ENCODE peak calls at places on chromosomes 6 and 20, in four cellular contexts. M is breast epithelium, S is SJSA1, T is tibial nerve. Z is an unnamed sample. For H3K27me3, H3K4me1 and H3K36me3, the result is how much of the 10 kb centered on the place peaks cover.

GRCh38 chr6:163241668-163242067 is 172.8 kb upstream of the QKI start:
- DNase-seq in T (no peak), M (no peak), S (no peak), Z (no peak)

GRCh38 chr20:64069614-64070243 is 6.7 kb downstream of the TCEA2 start:
- DNase-seq in T (no peak), M (no peak), S (peak), Z (peak)

GRCh38 chr6:491233-491632 is 99.7 kb downstream of the IRF4 start:
- DNase-seq in S (no peak), T (no peak), M (no peak), Z (no peak)

GRCh38 chr20:45611054-45611453 is 18.5 kb upstream of the WFDC10A start:
- DNase-seq in S (no peak), T (no peak), M (no peak), Z (no peak)

GRCh38 chr6:111603648-111604047 is 2.0 kb downstream of the TRAF3IP2 start:
- DNase-seq in M (no peak), S (peak), T (no peak), Z (no peak)

GRCh38 chr6:14286144-14286543 is 168.6 kb downstream of the CD83 start:
- DNase-seq in T (no peak), M (no peak), S (peak), Z (no peak)

GRCh38 chr20:33846291-33846916 is 35.3 kb downstream of the CHMP4B start:
- DNase-seq in M (no peak), S (no peak), T (no peak), Z (no peak)

GRCh38 chr20:58109126-58109880 is 119.2 kb downstream of the ANKRD60 start:
- DNase-seq in M (no peak), S (peak), T (no peak), Z (no peak)

GRCh38 chr6:161342039-161342438 is 68.2 kb upstream of the AGPAT4 start:
- DNase-seq in M (no peak), S (no peak), T (no peak), Z (no peak)

GRCh38 chr6:30508890-30509736 is 19.8 kb downstream of the HLA-E start:
- DNase-seq in S (no peak), T (no peak), M (no peak), Z (no peak)

GRCh38 chr6:27188885-27189418 is 58.5 kb upstream of the PRSS16 start:
- DNase-seq in M (peak), T (no peak), S (peak), Z (peak)

GRCh38 chr6:106315765-106316375 is 9.7 kb downstream of the ATG5 start:
- DNase-seq in S (no peak), T (no peak), M (no peak), Z (no peak)

GRCh38 chr6:3808189-3808588 is 41.0 kb upstream of the FAM50B start:
- DNase-seq in T (no peak), S (no peak), M (no peak), Z (no peak)

GRCh38 chr6:170031096-170031471 is 259.8 kb downstream of the DLL1 start:
- DNase-seq in M (peak), T (no peak), S (no peak), Z (peak)

GRCh38 chr20:47453167-47453782 is 48.4 kb upstream of the NCOA3 start:
- DNase-seq in T (no peak), S (peak), M (no peak), Z (no peak)

GRCh38 chr20:8144282-8145245 is 12.5 kb downstream of the PLCB1 start:
- DNase-seq in S (no peak), T (no peak), M (no peak), Z (no peak)

GRCh38 chr6:39918831-39919230 is 15.4 kb downstream of the MOCS1 start:
- DNase-seq in S (no peak), M (no peak), T (no peak), Z (no peak)

GRCh38 chr6:160418370-160418769 is 70.2 kb downstream of the SLC22A3 start:
- DNase-seq in M (no peak), T (no peak), S (no peak), Z (no peak)

GRCh38 chr6:26331809-26332226 is 33.2 kb upstream of the BTN3A2 start:
- DNase-seq in M (no peak), S (no peak), T (no peak), Z (no peak)

GRCh38 chr6:33589723-33590530 is 9.9 kb upstream of the BAK1 start:
- DNase-seq in T (no peak), M (peak), S (peak), Z (peak)

GRCh38 chr6:17725083-17725482 is 18.4 kb upstream of the NUP153 start:
- DNase-seq in T (no peak), M (no peak), S (no peak), Z (peak)

GRCh38 chr6:35292494-35292893 is 5.1 kb upstream of the DEF6 start:
- DNase-seq in T (no peak), S (no peak), M (no peak), Z (no peak)

GRCh38 chr6:123829302-123829953 is 25.8 kb downstream of the NKAIN2 start:
- DNase-seq in S (no peak), T (no peak), M (no peak), Z (no peak)

GRCh38 chr6:108561742-108562502 is 1.2 kb downstream of the FOXO3 start:
- DNase-seq in M (no peak), T (no peak), S (peak), Z (peak)

GRCh38 chr20:21518292-21518991 is 4.6 kb upstream of the NKX2-2 start:
- DNase-seq in M (no peak), T (no peak), S (no peak), Z (no peak)
- H3K27me3 ChIP-seq in M (half or more), T (half or more), S (under half), Z (under half)

GRCh38 chr6:15366003-15366535 is 120.2 kb downstream of the JARID2 start:
- DNase-seq in S (no peak), T (no peak), M (no peak), Z (no peak)

GRCh38 chr6:15365273-15365687 is 119.4 kb downstream of the JARID2 start:
- DNase-seq in T (peak), S (peak), M (peak), Z (peak)

GRCh38 chr6:15368873-15369272 is 123.0 kb downstream of the JARID2 start:
- DNase-seq in M (no peak), T (no peak), S (no peak), Z (no peak)

GRCh38 chr6:15368186-15368585 is 122.3 kb downstream of the JARID2 start:
- DNase-seq in M (no peak), S (no peak), T (no peak), Z (no peak)

GRCh38 chr6:15366879-15367278 is 121.0 kb downstream of the JARID2 start:
- DNase-seq in T (no peak), M (no peak), S (no peak), Z (no peak)
- H3K4me1 ChIP-seq in T (under half), M (under half), S (under half), Z (half or more)

DNA sequence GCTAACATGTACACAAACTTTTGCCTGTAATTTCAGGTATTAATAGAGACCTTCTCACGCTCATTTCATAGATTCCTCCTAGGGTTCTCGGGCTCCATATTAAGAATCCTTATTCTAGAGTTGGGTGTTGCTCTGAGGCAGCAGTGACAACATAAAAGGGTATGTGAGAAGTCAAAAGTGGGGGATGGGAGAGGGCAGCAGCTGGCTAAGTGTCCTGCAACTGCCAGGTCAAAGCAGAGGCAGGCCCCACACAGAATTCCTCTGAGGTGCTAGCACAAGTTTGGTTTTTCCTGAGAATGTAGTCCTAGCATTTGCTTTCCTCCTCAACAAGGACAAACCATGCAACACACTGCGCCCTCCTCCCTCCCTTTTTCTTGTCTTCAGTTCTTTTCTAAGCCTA is 4.6 kb downstream of the NSFL1C start:
- DNase-seq in S (no peak), M (no peak), T (no peak), Z (no peak)
- H3K36me3 ChIP-seq in S (half or more), M (under half), T (under half), Z (under half)

DNA sequence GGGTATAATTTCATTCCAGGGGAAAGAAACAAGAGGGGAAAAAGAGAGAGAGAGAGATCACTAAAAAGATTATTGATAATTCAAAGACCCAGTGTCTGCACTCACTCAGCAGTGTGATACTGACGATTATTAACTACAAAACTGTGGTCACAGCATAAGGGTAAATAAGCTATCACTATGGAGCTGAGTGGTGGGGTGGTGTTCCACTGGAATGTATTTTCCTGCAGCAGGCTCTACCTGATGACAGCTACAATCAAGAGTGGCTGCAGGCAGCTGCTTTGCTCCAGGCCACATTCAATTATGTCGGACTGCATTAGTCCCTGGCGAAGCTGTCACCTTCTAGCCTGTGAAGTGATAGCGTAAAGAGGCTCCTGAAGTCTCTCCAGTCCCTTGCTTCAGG is 122.2 kb upstream of the TFAP2D start:
- DNase-seq in M (no peak), T (no peak), S (no peak), Z (no peak)
- H3K27me3 ChIP-seq in M (under half), T (under half), S (under half), Z (under half)

GRCh38 chr6:128438311-128438916 is 82.0 kb downstream of the PTPRK start:
- DNase-seq in M (no peak), S (no peak), T (no peak), Z (no peak)
- H3K4me1 ChIP-seq in M (under half), S (under half), T (under half), Z (under half)

GRCh38 chr20:36936341-36936740 is 15.2 kb downstream of the SAMHD1 start:
- DNase-seq in S (no peak), M (no peak), T (no peak), Z (no peak)

GRCh38 chr20:36929290-36929689 is 22.2 kb downstream of the SAMHD1 start:
- DNase-seq in M (no peak), T (no peak), S (no peak), Z (no peak)

GRCh38 chr20:36929691-36930090 is 21.8 kb downstream of the SAMHD1 start:
- DNase-seq in T (no peak), S (no peak), M (no peak), Z (no peak)

GRCh38 chr20:36927704-36928103 is 23.8 kb downstream of the SAMHD1 start:
- DNase-seq in M (no peak), S (no peak), T (no peak), Z (no peak)

DNA sequence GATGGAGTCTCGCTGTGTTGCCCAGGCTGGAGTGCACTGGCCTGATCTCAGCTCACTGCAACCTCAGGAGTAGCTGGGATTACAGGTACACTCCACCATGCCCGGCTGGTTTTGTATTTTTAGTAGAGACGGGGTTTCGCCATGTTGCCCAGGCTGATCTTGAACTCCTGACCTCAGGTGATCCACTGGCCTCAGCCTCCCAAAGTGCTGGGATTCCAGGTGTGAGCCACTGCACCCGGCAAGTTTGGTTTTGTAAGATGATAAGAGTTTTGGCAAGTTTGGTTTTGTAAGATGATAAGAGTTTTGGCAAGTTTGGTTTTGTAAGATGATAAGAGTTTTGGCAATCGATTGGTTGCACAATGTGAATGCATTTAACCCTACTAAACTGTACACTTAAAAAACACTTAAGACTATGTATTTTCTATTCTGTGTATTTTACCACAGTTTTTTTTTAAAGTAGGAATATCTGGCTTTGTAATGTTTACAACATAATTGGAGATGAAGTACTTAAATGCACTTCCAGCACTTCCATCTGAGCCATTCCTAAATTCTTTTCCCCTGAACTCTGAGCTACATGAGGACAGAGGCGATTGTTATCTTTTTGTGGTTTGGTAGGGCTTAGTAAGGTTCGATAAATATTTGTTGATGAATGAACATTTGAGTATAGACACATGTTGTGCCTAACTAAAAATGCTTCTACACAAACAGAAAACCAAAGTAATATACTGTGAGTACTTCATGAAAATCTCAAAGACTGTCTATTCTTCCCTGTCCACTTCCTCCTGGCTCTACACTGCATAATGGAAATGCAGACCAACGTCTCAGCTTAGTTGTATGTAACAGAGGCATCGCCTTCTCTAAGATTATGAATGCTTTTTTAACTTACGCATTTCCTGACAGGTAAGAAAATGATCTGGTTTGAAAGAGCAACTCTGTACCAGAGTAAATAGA is 18.8 kb downstream of the SAMHD1 start:
- DNase-seq in S (peak), M (no peak), T (no peak), Z (peak)
- H3K36me3 ChIP-seq in S (under half), M (under half), T (under half), Z (under half)

GRCh38 chr6:7545509-7546369 is 4.3 kb downstream of the DSP start:
- DNase-seq in S (no peak), M (no peak), T (no peak), Z (no peak)

GRCh38 chr6:7543761-7544424 is 2.4 kb downstream of the DSP start:
- DNase-seq in M (no peak), S (peak), T (no peak), Z (no peak)

GRCh38 chr6:7544597-7544996 is 3.1 kb downstream of the DSP start:
- DNase-seq in S (no peak), T (no peak), M (no peak), Z (no peak)

GRCh38 chr6:7546383-7546782 is 4.9 kb downstream of the DSP start:
- DNase-seq in T (no peak), M (no peak), S (no peak), Z (no peak)

DNA sequence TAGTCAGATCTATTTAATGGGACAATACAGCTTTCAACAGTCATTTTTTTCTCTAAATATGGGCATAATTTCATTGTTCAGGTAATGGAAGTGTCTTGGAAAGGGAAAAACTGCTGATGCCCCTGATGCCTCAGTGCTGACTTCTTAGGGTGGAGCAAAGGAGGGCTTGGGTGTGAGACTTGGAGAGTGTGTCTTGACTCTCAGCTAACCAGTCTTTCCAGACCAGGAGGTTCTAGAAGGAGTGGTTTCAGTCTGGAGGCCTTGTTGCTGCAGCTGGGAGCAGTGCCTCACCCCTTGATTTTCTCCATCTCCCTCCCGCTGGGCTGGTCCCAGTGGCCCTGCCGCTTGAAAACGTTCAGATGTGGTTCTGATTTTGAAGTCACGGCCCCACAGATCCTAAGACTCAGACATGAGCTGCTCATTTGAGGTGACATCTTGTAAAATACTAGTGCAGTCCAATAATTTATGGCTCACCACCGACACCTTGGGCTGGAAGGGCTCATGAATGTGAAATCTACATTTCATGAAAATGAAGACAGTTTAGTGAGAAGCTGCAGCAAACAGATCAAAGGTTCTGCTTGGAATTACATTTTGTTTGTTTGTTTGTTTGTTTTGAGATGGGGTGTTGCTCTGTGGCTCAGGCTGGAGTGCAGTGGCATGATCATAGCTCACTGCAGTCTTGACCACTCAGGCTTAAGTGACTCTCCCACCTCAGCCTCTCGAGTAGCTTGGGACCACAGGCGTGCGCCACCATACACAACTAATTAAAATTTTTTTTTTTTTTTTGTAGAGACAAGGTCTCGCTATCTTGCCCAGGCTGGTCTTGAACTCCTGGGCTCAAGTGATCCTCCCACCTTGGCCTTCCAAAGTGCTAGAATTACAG is 5.6 kb downstream of the DSP start:
- DNase-seq in S (no peak), T (no peak), M (no peak), Z (no peak)
- H3K27me3 ChIP-seq in S (half or more), T (half or more), M (under half), Z (under half)